ENCODE peak calls at places on chromosomes 3 and 15, in four cellular contexts. O, K, E and A are unnamed samples.

GRCh38 chr3:55549172-55549571 is 62.1 kb upstream of the WNT5A start:
- DNase-seq in O (no peak), E (no peak), K (no peak), A (no peak)

GRCh38 chr3:102069211-102069662 is 219.9 kb downstream of the NFKBIZ start:
- DNase-seq in E (no peak), K (peak; percentile 63), O (peak; percentile 52), A (peak; percentile 66)

GRCh38 chr3:177443469-177443868 is 246.2 kb upstream of the TBL1XR1 start:
- DNase-seq in O (peak; percentile 78), E (no peak), K (peak; percentile 8), A (peak; percentile 81)

GRCh38 chr15:91988071-91988470 is 134.6 kb downstream of the SLCO3A1 start:
- DNase-seq in O (no peak), K (no peak), E (no peak), A (no peak)

GRCh38 chr15:74134387-74135027 is 4.1 kb downstream of the ISLR2 start:
- DNase-seq in K (no peak), E (no peak), O (no peak), A (no peak)

GRCh38 chr3:16090711-16091110 is 83.8 kb upstream of the GALNT15 start:
- DNase-seq in E (no peak), O (no peak), K (no peak), A (no peak)

GRCh38 chr3:65569129-65569528 is 469.6 kb downstream of the MAGI1 start:
- DNase-seq in K (no peak), O (no peak), E (no peak), A (no peak)

GRCh38 chr3:173584093-173584833 is 186.7 kb downstream of the NLGN1 start:
- DNase-seq in E (no peak), K (no peak), O (peak; percentile 67), A (peak; percentile 18)

GRCh38 chr3:189372205-189372764 is 200.5 kb downstream of the TPRG1 start:
- DNase-seq in K (no peak), O (no peak), E (no peak), A (no peak)

GRCh38 chr15:40240619-40241304 is 1.9 kb downstream of the PAK6 start:
- DNase-seq in K (no peak), O (no peak), E (no peak), A (no peak)

GRCh38 chr15:67135494-67135893 is 70.1 kb downstream of the SMAD3 start:
- DNase-seq in E (no peak), O (no peak), K (no peak), A (no peak)

GRCh38 chr3:112519424-112520001 is 20.2 kb upstream of the BTLA start:
- DNase-seq in E (no peak), O (peak; percentile 69), K (peak; percentile 80), A (peak; percentile 61)

GRCh38 chr3:66038384-66038725 is 363 bp downstream of the MAGI1 start:
- DNase-seq in K (no peak), O (no peak), E (no peak), A (no peak)

GRCh38 chr3:105385868-105386508 is 19.3 kb downstream of the ALCAM start:
- DNase-seq in K (no peak), E (no peak), O (no peak), A (no peak)

GRCh38 chr15:72724028-72724427 is 38.0 kb downstream of the BBS4 start:
- DNase-seq in K (peak; percentile 14), E (no peak), O (no peak), A (no peak)

GRCh38 chr15:26294062-26294689 is 431.0 kb upstream of the ATP10A start:
- DNase-seq in E (no peak), K (peak; percentile 0), O (no peak), A (no peak)

GRCh38 chr3:183285318-183285717 is 32.3 kb downstream of the B3GNT5 start:
- DNase-seq in O (peak; percentile 41), E (no peak), K (peak; percentile 9), A (no peak)

GRCh38 chr15:101474233-101474632 is 15.3 kb downstream of the PCSK6 start:
- DNase-seq in O (no peak), E (no peak), K (no peak), A (no peak)

GRCh38 chr15:81293728-81294500 is 30.0 kb downstream of the STARD5 start:
- DNase-seq in E (no peak), K (no peak), O (no peak), A (no peak)

GRCh38 chr15:77440378-77440999 is 19.8 kb downstream of the HMG20A start:
- DNase-seq in E (no peak), K (peak; percentile 42), O (peak; percentile 55), A (no peak)

GRCh38 chr3:184805351-184806038 is 6.5 kb upstream of the VPS8 start:
- DNase-seq in E (no peak), O (no peak), K (no peak), A (no peak)

GRCh38 chr15:53869044-53869805 is 109.0 kb upstream of the UNC13C start:
- DNase-seq in K (peak; percentile 33), O (no peak), E (no peak), A (no peak)

GRCh38 chr3:133575121-133575520 is 1.6 kb downstream of the CDV3 start:
- DNase-seq in K (peak; percentile 48), E (no peak), O (no peak), A (no peak)